ENCODE peak calls at places on chromosomes 5 and 9, in eight cellular contexts. G is IMR-90; C is body of pancreas; P is endothelial cell of umbilical vein; E is OCI-LY7; U is astrocyte; D is CD8-positive, alpha-beta T cell; O is A549. B is an unnamed sample.

GRCh38 chr5:56094579-56095361 is 100.0 kb upstream of the IL6ST start:
- DNase-seq in E (no peak), U (no peak), C (no peak), G (no peak), O (no peak), P (no peak), D (no peak), B (no peak)

GRCh38 chr5:146731909-146732659 is 146.5 kb downstream of the PPP2R2B start:
- DNase-seq in G (peak), D (no peak), O (peak), P (peak), C (no peak), U (peak), E (no peak), B (no peak)

GRCh38 chr5:84494453-84494852 is 109.8 kb upstream of the EDIL3 start:
- DNase-seq in O (no peak), E (no peak), U (peak), C (no peak), P (no peak), G (peak), D (no peak), B (no peak)

GRCh38 chr9:105994970-105995369 is 300.6 kb downstream of the TMEM38B start:
- DNase-seq in C (no peak), G (no peak), U (peak), P (no peak), O (no peak), D (no peak), E (no peak), B (no peak)

GRCh38 chr5:35859101-35859661 is 2.5 kb downstream of the IL7R start:
- DNase-seq in P (peak), C (no peak), O (no peak), D (no peak), U (peak), G (peak), E (peak), B (no peak)

GRCh38 chr5:151107738-151108520 is 27.1 kb upstream of the TNIP1 start:
- DNase-seq in C (peak), G (peak), E (no peak), P (no peak), D (no peak), O (no peak), U (peak), B (no peak)

GRCh38 chr5:145479862-145480261 is 355.3 kb downstream of the PRELID2 start:
- DNase-seq in G (peak), D (no peak), O (no peak), E (no peak), P (no peak), C (no peak), U (no peak), B (no peak)

GRCh38 chr5:140043508-140043872 is 391 bp upstream of the NRG2 start:
- DNase-seq in U (no peak), O (peak), E (no peak), G (no peak), P (no peak), D (no peak), C (peak), B (no peak)

GRCh38 chr5:124511791-124512190 is 234.6 kb downstream of the ZNF608 start:
- DNase-seq in P (no peak), O (no peak), E (no peak), U (peak), C (no peak), D (no peak), G (peak), B (no peak)

GRCh38 chr9:103928452-103928851 is 165.7 kb upstream of the SMC2 start:
- DNase-seq in C (no peak), U (no peak), D (no peak), P (no peak), E (no peak), O (no peak), G (no peak), B (no peak)
- H3K27ac ChIP-seq in C (no peak), U (no peak), D (no peak), P (no peak), E (no peak), O (no peak), G (no peak), B (no peak)

GRCh38 chr5:1509346-1510085 is 14.2 kb downstream of the LPCAT1 start:
- DNase-seq in O (no peak), C (no peak), E (no peak), D (no peak), P (no peak), G (no peak), U (no peak), B (peak)
- TF ChIP-seq CTCF in O (no peak), C (no peak), E (no peak), D (no peak), P (no peak), G (no peak), U (no peak), B (no peak)

GRCh38 chr5:159059722-159060121 is 40.0 kb downstream of the EBF1 start:
- DNase-seq in O (no peak), C (no peak), E (no peak), D (no peak), U (no peak), G (no peak), P (no peak), B (no peak)
- H3K4me3 ChIP-seq in O (no peak), C (no peak), E (no peak), D (no peak), U (no peak), G (no peak), P (no peak), B (no peak)

DNA sequence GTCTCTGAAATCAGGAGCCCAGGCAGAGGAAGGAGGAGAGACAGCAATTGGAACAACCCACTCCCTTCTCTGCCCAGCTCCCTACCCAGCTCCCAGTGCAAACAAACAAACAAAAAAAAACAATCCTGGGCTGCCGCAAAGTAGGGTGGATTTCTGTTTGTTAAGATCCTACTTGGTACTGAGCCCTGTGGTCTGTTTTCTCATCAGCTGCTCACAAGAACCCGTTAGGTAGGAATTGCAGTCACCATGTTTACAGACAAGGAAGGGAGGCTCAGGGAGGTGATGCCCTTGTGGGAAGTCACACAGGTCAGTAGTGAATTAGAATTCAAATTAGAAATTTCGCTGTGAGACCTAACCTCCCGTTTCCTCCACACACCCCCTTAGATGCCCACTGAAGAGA is 128.8 kb upstream of the RAD23B start:
- DNase-seq in D (no peak), C (no peak), E (no peak), G (no peak), P (no peak), O (no peak), U (no peak), B (no peak)
- H3K27ac ChIP-seq in D (no peak), C (no peak), E (no peak), G (no peak), P (no peak), O (no peak), U (no peak), B (no peak)

GRCh38 chr5:149775785-149776184 is 45.7 kb downstream of the PPARGC1B start:
- DNase-seq in E (peak), C (no peak), P (no peak), O (peak), U (no peak), G (no peak), D (no peak), B (no peak)
- TF ChIP-seq CTCF in E (peak), C (no peak), P (peak), O (peak), U (peak), G (peak), D (no peak), B (no peak)

GRCh38 chr5:132417461-132417860 is 48.0 kb downstream of the SLC22A5 start:
- DNase-seq in C (no peak), U (no peak), O (no peak), G (no peak), P (no peak), E (no peak), D (no peak), B (no peak)

GRCh38 chr5:132417010-132417439 is 47.5 kb downstream of the SLC22A5 start:
- DNase-seq in G (no peak), C (no peak), P (no peak), D (no peak), E (no peak), U (no peak), O (no peak), B (no peak)

GRCh38 chr5:132417889-132418432 is 48.5 kb downstream of the SLC22A5 start:
- DNase-seq in G (no peak), D (no peak), P (no peak), O (no peak), E (no peak), U (no peak), C (no peak), B (no peak)

GRCh38 chr5:132414634-132415377 is 45.3 kb downstream of the SLC22A5 start:
- DNase-seq in O (peak), C (no peak), E (no peak), U (peak), D (no peak), P (peak), G (no peak), B (peak)

DNA sequence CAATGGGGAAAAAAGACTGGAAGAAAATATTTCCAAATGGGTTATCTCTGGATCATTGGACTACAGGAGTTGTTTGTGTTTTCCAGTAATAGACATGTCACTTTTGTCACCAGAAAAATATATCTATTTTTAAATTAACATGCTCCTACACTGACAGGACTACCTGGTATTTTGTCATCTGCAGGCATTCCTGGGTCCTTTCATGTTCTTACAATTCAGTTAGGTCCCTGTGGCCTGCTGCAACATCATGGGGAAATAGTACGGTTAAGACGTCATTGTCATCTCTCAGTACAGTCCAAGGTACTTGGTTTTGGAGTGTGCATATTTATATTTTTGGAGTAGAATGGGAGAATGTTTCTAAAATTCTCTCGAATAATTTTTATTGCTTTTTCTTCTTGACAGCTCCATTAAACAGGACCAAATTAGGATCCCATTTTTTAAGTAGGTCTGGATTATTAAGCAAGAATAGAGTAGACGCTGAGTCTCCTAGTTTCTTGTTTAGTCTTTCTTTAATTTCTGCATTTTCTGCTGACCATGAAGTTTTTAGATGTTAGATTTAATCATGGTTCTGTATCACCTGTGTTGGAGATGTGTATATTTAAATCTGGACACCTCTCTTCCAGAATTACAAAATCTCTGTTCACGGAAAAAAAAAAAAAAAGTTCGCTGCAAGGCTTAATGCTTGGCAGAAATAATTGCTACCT is 46.9 kb downstream of the SLC22A5 start:
- DNase-seq in O (no peak), U (no peak), G (no peak), C (no peak), E (no peak), P (no peak), D (no peak), B (no peak)
- H3K4me3 ChIP-seq in O (no peak), U (no peak), G (no peak), C (no peak), E (no peak), P (no peak), D (no peak), B (no peak)

B was measured in coronary artery.